ENCODE peak calls at places on chromosomes 4 and X, in eight cellular contexts. One of them, this sample, is unnamed.

GRCh38 chr4:148163011-148163410 is 279.2 kb downstream of the NR3C2 start:
- DNase-seq in SK-N-SH: no peak
- DNase-seq in GM12878: no peak
- DNase-seq in HCT116: no peak
- DNase-seq in endothelial cell of umbilical vein: no peak
- DNase-seq in H1: no peak
- DNase-seq in K562: no peak
- DNase-seq in A549: no peak
- DNase-seq in this sample: no peak

GRCh38 chr4:36392049-36392448 is 110.6 kb downstream of the DTHD1 start:
- DNase-seq in SK-N-SH: no peak
- DNase-seq in HCT116: no peak
- DNase-seq in K562: no peak
- DNase-seq in H1: no peak
- DNase-seq in A549: no peak
- DNase-seq in GM12878: no peak
- DNase-seq in endothelial cell of umbilical vein: no peak
- DNase-seq in this sample: no peak

GRCh38 chr4:155964016-155964891 is 10.6 kb upstream of the CTSO start:
- DNase-seq in H1: no peak
- DNase-seq in HCT116: no peak
- DNase-seq in SK-N-SH: no peak
- DNase-seq in K562: no peak
- DNase-seq in endothelial cell of umbilical vein: no peak
- DNase-seq in GM12878: no peak
- DNase-seq in A549: no peak
- DNase-seq in this sample: no peak

GRCh38 chr4:100795581-100795980 is 277.8 kb upstream of the EMCN start:
- DNase-seq in GM12878: no peak
- DNase-seq in endothelial cell of umbilical vein: no peak
- DNase-seq in SK-N-SH: no peak
- DNase-seq in A549: no peak
- DNase-seq in K562: no peak
- DNase-seq in H1: no peak
- DNase-seq in HCT116: no peak
- DNase-seq in this sample: no peak

GRCh38 chr4:176149680-176150079 is 45.7 kb downstream of the SPATA4 start:
- DNase-seq in A549: no peak
- DNase-seq in H1: no peak
- DNase-seq in GM12878: no peak
- DNase-seq in K562: no peak
- DNase-seq in HCT116: no peak
- DNase-seq in endothelial cell of umbilical vein: no peak
- DNase-seq in SK-N-SH: no peak
- DNase-seq in this sample: no peak

GRCh38 chr4:146243141-146243882 is 29.0 kb downstream of the REELD1 start:
- DNase-seq in A549: peak
- DNase-seq in K562: peak
- DNase-seq in H1: peak
- DNase-seq in HCT116: no peak
- DNase-seq in SK-N-SH: no peak
- DNase-seq in endothelial cell of umbilical vein: peak
- DNase-seq in GM12878: peak
- DNase-seq in this sample: peak

GRCh38 chrX:74535633-74536141 is 78.7 kb downstream of the RLIM start:
- DNase-seq in HCT116: no peak
- DNase-seq in SK-N-SH: peak
- DNase-seq in endothelial cell of umbilical vein: peak
- DNase-seq in GM12878: no peak
- DNase-seq in K562: peak
- DNase-seq in A549: no peak
- DNase-seq in H1: no peak
- DNase-seq in this sample: peak

GRCh38 chr4:92303621-92304027 is at the start of gene GRID2:
- DNase-seq in endothelial cell of umbilical vein: peak
- DNase-seq in H1: no peak
- DNase-seq in K562: no peak
- DNase-seq in SK-N-SH: peak
- DNase-seq in GM12878: no peak
- DNase-seq in HCT116: peak
- DNase-seq in A549: no peak
- DNase-seq in this sample: no peak

GRCh38 chr4:152009046-152009445 is 248.2 kb upstream of the GATB start:
- DNase-seq in A549: no peak
- DNase-seq in endothelial cell of umbilical vein: no peak
- DNase-seq in GM12878: no peak
- DNase-seq in K562: no peak
- DNase-seq in SK-N-SH: no peak
- DNase-seq in H1: no peak
- DNase-seq in HCT116: no peak
- DNase-seq in this sample: no peak

GRCh38 chrX:155094468-155095061 is 23.3 kb downstream of the BRCC3 start:
- DNase-seq in GM12878: no peak
- DNase-seq in K562: peak
- DNase-seq in H1: no peak
- DNase-seq in A549: peak
- DNase-seq in HCT116: no peak
- DNase-seq in endothelial cell of umbilical vein: peak
- DNase-seq in SK-N-SH: peak
- DNase-seq in this sample: peak

GRCh38 chr4:87077834-87078585 is 142.4 kb downstream of the KLHL8 start:
- DNase-seq in endothelial cell of umbilical vein: peak
- DNase-seq in HCT116: no peak
- DNase-seq in A549: no peak
- DNase-seq in SK-N-SH: no peak
- DNase-seq in GM12878: no peak
- DNase-seq in K562: no peak
- DNase-seq in H1: no peak
- DNase-seq in this sample: no peak

GRCh38 chrX:48864210-48864609 is 28.8 kb upstream of the PCSK1N start:
- DNase-seq in GM12878: no peak
- DNase-seq in endothelial cell of umbilical vein: peak
- DNase-seq in A549: no peak
- DNase-seq in K562: peak
- DNase-seq in HCT116: no peak
- DNase-seq in SK-N-SH: no peak
- DNase-seq in H1: no peak
- DNase-seq in this sample: no peak

GRCh38 chr4:72525938-72526337 is 43.1 kb downstream of the ADAMTS3 start:
- DNase-seq in A549: no peak
- DNase-seq in H1: no peak
- DNase-seq in endothelial cell of umbilical vein: peak
- DNase-seq in GM12878: no peak
- DNase-seq in SK-N-SH: no peak
- DNase-seq in K562: no peak
- DNase-seq in HCT116: no peak
- DNase-seq in this sample: no peak

GRCh38 chr4:75030649-75031235 is 97.8 kb downstream of the PARM1 start:
- DNase-seq in SK-N-SH: no peak
- DNase-seq in A549: peak
- DNase-seq in H1: no peak
- DNase-seq in GM12878: peak
- DNase-seq in K562: no peak
- DNase-seq in HCT116: no peak
- DNase-seq in endothelial cell of umbilical vein: no peak
- DNase-seq in this sample: peak

GRCh38 chrX:37860731-37861130 is 13.4 kb upstream of the DYNLT3 start:
- DNase-seq in K562: no peak
- DNase-seq in HCT116: no peak
- DNase-seq in GM12878: no peak
- DNase-seq in SK-N-SH: no peak
- DNase-seq in endothelial cell of umbilical vein: no peak
- DNase-seq in H1: no peak
- DNase-seq in A549: no peak
- DNase-seq in this sample: no peak

GRCh38 chrX:71814123-71814912 is 51.2 kb downstream of the CXorf49B start:
- DNase-seq in HCT116: no peak
- DNase-seq in A549: no peak
- DNase-seq in SK-N-SH: no peak
- DNase-seq in endothelial cell of umbilical vein: no peak
- DNase-seq in K562: no peak
- DNase-seq in H1: no peak
- DNase-seq in GM12878: no peak
- DNase-seq in this sample: no peak

GRCh38 chrX:143437439-143437838 is 79.8 kb downstream of the SPANXN3 start:
- DNase-seq in HCT116: no peak
- DNase-seq in A549: peak
- DNase-seq in K562: no peak
- DNase-seq in endothelial cell of umbilical vein: no peak
- DNase-seq in GM12878: no peak
- DNase-seq in SK-N-SH: peak
- DNase-seq in H1: no peak
- DNase-seq in this sample: peak

GRCh38 chrX:22135994-22136684 is 104.0 kb downstream of the PHEX start:
- DNase-seq in HCT116: peak
- DNase-seq in A549: peak
- DNase-seq in endothelial cell of umbilical vein: peak
- DNase-seq in GM12878: no peak
- DNase-seq in H1: no peak
- DNase-seq in SK-N-SH: peak
- DNase-seq in K562: peak
- DNase-seq in this sample: peak
- TF ChIP-seq MAX in HCT116: no peak
- TF ChIP-seq MAX in A549: no peak
- TF ChIP-seq MAX in endothelial cell of umbilical vein: no peak
- TF ChIP-seq MAX in GM12878: no peak
- TF ChIP-seq MAX in H1: no peak
- TF ChIP-seq MAX in SK-N-SH: peak
- TF ChIP-seq MAX in K562: no peak
- TF ChIP-seq MAX in this sample: no peak

DNA sequence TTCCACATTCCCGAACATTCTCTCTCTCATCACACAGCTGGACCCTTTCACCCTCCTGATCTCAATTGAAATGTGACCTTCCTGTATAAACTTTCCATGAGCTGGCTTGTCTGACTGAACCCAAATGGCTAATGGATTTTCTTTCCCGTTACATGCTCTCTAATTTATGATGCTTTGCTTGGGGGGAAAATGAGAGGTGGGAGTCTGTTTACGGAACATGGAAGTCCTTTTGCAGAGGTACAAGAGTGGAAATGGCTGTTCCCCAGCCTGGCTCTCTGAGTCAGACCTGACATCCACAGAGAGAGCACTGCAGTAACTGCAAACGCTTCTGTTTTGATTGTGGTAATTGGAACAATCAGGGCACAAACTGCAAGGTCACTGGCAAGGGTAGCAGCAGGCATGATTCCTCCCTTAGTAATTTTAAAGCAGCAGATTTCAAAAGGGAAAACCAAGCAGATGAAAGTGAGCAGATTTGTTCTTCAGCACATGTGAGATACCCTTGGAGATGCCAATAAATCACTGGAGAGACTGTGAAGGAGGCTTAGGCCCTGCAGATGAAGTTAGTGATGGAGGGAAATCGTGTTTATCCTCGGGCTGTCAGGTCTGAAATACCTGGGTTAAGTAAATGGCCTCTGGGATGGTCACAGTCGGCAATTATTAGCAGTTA is 83.9 kb downstream of the SNCA start:
- DNase-seq in HCT116: no peak
- DNase-seq in GM12878: no peak
- DNase-seq in SK-N-SH: peak
- DNase-seq in A549: no peak
- DNase-seq in H1: no peak
- DNase-seq in K562: no peak
- DNase-seq in endothelial cell of umbilical vein: peak
- DNase-seq in this sample: no peak
- H3K4me3 ChIP-seq in HCT116: no peak
- H3K4me3 ChIP-seq in GM12878: no peak
- H3K4me3 ChIP-seq in SK-N-SH: peak
- H3K4me3 ChIP-seq in A549: no peak
- H3K4me3 ChIP-seq in H1: no peak
- H3K4me3 ChIP-seq in K562: no peak
- H3K4me3 ChIP-seq in endothelial cell of umbilical vein: no peak
- H3K4me3 ChIP-seq in this sample: no peak

DNA sequence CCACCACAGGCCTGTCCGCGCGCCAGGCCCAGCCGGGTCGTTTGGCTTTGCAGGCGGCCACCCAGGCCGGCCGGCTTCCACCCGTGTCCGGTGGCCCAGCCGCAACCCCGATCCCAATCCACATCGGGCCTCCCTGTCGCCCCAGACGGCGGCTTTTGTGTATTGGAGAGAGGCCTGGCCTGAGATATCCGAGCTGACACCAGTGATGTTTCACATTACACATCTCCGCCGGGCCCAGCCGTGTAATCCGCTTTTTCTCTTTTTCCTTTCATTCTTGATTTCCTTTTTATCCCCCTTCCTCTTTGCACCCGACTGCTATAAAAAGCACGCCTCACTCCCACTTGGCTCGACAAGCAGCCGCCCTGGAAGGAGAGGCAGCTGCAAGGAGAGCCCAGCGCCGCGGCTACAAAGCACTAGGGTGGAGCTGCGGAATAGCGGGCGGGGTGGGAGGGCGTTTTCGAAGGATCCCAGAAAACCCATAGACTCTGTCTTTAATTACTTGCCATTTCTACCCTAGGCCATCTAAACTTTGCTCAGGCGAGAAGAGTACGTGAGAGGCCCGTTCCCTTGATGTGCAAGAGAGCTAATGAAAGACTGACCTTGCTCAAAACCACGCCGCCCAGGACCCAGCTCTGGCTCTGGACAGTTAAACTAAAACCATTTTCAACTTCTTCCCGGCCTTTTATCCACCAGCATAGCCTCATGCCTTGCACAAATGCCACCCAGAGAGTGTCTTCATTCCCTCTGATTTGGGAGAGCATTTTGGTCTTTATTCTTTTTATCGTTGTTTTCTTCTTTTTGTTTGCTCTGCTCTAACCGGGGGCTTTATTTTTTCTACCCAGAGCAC is 3.3 kb downstream of the PITX2 start:
- DNase-seq in HCT116: no peak
- DNase-seq in A549: no peak
- DNase-seq in K562: no peak
- DNase-seq in SK-N-SH: no peak
- DNase-seq in H1: no peak
- DNase-seq in endothelial cell of umbilical vein: no peak
- DNase-seq in GM12878: no peak
- DNase-seq in this sample: no peak
- TF ChIP-seq MAX in HCT116: no peak
- TF ChIP-seq MAX in A549: no peak
- TF ChIP-seq MAX in K562: no peak
- TF ChIP-seq MAX in SK-N-SH: no peak
- TF ChIP-seq MAX in H1: no peak
- TF ChIP-seq MAX in endothelial cell of umbilical vein: no peak
- TF ChIP-seq MAX in GM12878: no peak
- TF ChIP-seq MAX in this sample: no peak

DNA sequence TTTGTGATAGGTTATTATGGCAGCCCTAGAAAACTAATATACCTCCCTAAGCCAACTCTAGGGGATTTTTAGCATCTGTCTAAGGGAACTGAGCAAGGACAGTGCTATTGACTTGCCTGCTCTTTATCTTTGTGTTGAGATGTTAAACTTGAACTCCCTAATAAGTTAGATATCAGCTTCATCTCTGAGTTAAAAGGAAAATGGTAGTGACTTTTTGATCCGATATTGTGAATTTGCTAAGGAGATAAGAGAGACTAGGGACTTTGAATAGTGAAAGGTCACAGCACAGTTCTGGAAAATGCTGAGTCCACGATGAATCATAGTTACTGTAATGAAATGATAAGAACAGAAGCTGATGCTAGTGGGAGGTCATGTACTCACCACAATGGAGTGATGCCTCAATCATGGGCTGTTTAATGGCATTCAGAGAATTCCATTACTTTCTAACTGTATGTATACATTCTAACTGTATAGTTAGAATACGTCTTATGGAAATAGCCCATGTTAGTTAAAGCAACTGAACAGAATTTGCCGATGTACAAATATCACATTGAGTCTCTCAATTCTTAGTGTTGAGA is 147.2 kb downstream of the GLRA3 start:
- DNase-seq in endothelial cell of umbilical vein: peak
- DNase-seq in K562: peak
- DNase-seq in A549: peak
- DNase-seq in H1: no peak
- DNase-seq in GM12878: no peak
- DNase-seq in HCT116: no peak
- DNase-seq in SK-N-SH: no peak
- DNase-seq in this sample: no peak
- H3K4me3 ChIP-seq in endothelial cell of umbilical vein: no peak
- H3K4me3 ChIP-seq in K562: no peak
- H3K4me3 ChIP-seq in A549: no peak
- H3K4me3 ChIP-seq in H1: no peak
- H3K4me3 ChIP-seq in GM12878: no peak
- H3K4me3 ChIP-seq in HCT116: no peak
- H3K4me3 ChIP-seq in SK-N-SH: no peak
- H3K4me3 ChIP-seq in this sample: no peak

This sample was measured in NB4.